ENCODE peak calls at places on chromosome 18, in ten cellular contexts. One of them, this sample, is unnamed.

GRCh38 chr18:24112874-24113615 is 25.8 kb upstream of the CABYR start:
- DNase-seq in CD8-positive, alpha-beta T cell: no peak
- DNase-seq in epithelial cell of esophagus: peak; percentile 67
- DNase-seq in Panc1: no peak
- DNase-seq in GM12878: no peak
- DNase-seq in OCI-LY7: no peak
- DNase-seq in astrocyte of the spinal cord: peak; percentile 71
- DNase-seq in body of pancreas: peak; percentile 72
- DNase-seq in fibroblast of pulmonary artery: no peak
- DNase-seq in hepatocyte: peak; percentile 77
- DNase-seq in this sample: no peak

GRCh38 chr18:74353169-74353775 is 37.6 kb downstream of the C18orf63 start:
- DNase-seq in CD8-positive, alpha-beta T cell: peak; percentile 37
- DNase-seq in epithelial cell of esophagus: peak; percentile 79
- DNase-seq in Panc1: peak; percentile 59
- DNase-seq in GM12878: peak; percentile 24
- DNase-seq in OCI-LY7: peak; percentile 12
- DNase-seq in astrocyte of the spinal cord: peak; percentile 66
- DNase-seq in body of pancreas: peak; percentile 66
- DNase-seq in fibroblast of pulmonary artery: peak; percentile 88
- DNase-seq in hepatocyte: peak; percentile 82
- DNase-seq in this sample: peak; percentile 88

GRCh38 chr18:22155584-22155983 is 13.8 kb upstream of the GATA6 start:
- DNase-seq in CD8-positive, alpha-beta T cell: no peak
- DNase-seq in epithelial cell of esophagus: no peak
- DNase-seq in Panc1: no peak
- DNase-seq in GM12878: no peak
- DNase-seq in OCI-LY7: no peak
- DNase-seq in astrocyte of the spinal cord: no peak
- DNase-seq in body of pancreas: no peak
- DNase-seq in fibroblast of pulmonary artery: no peak
- DNase-seq in hepatocyte: no peak
- DNase-seq in this sample: no peak

GRCh38 chr18:55634545-55634944 is 46.6 kb upstream of the TCF4 start:
- DNase-seq in CD8-positive, alpha-beta T cell: no peak
- DNase-seq in epithelial cell of esophagus: peak; percentile 88
- DNase-seq in Panc1: no peak
- DNase-seq in GM12878: no peak
- DNase-seq in OCI-LY7: no peak
- DNase-seq in astrocyte of the spinal cord: peak; percentile 64
- DNase-seq in body of pancreas: no peak
- DNase-seq in fibroblast of pulmonary artery: peak; percentile 94
- DNase-seq in hepatocyte: no peak
- DNase-seq in this sample: peak; percentile 89

GRCh38 chr18:47215554-47216138 is 35.8 kb downstream of the SKOR2 start:
- DNase-seq in CD8-positive, alpha-beta T cell: no peak
- DNase-seq in epithelial cell of esophagus: peak; percentile 71
- DNase-seq in Panc1: no peak
- DNase-seq in GM12878: peak; percentile 3
- DNase-seq in OCI-LY7: peak; percentile 26
- DNase-seq in astrocyte of the spinal cord: peak; percentile 52
- DNase-seq in body of pancreas: peak; percentile 12
- DNase-seq in fibroblast of pulmonary artery: peak; percentile 72
- DNase-seq in hepatocyte: peak; percentile 78
- DNase-seq in this sample: peak; percentile 67

GRCh38 chr18:3346487-3346886 is 84.6 kb downstream of the MYL12B start:
- DNase-seq in CD8-positive, alpha-beta T cell: no peak
- DNase-seq in epithelial cell of esophagus: peak; percentile 72
- DNase-seq in Panc1: no peak
- DNase-seq in GM12878: no peak
- DNase-seq in OCI-LY7: no peak
- DNase-seq in astrocyte of the spinal cord: no peak
- DNase-seq in body of pancreas: no peak
- DNase-seq in fibroblast of pulmonary artery: no peak
- DNase-seq in hepatocyte: no peak
- DNase-seq in this sample: no peak

GRCh38 chr18:79943608-79944125 is 7.8 kb downstream of the SLC66A2 start:
- DNase-seq in CD8-positive, alpha-beta T cell: no peak
- DNase-seq in epithelial cell of esophagus: no peak
- DNase-seq in Panc1: no peak
- DNase-seq in GM12878: no peak
- DNase-seq in OCI-LY7: no peak
- DNase-seq in astrocyte of the spinal cord: no peak
- DNase-seq in body of pancreas: no peak
- DNase-seq in fibroblast of pulmonary artery: no peak
- DNase-seq in hepatocyte: no peak
- DNase-seq in this sample: no peak

GRCh38 chr18:9988665-9989064 is 74.8 kb downstream of the VAPA start:
- DNase-seq in CD8-positive, alpha-beta T cell: no peak
- DNase-seq in epithelial cell of esophagus: no peak
- DNase-seq in Panc1: no peak
- DNase-seq in GM12878: no peak
- DNase-seq in OCI-LY7: no peak
- DNase-seq in astrocyte of the spinal cord: no peak
- DNase-seq in body of pancreas: no peak
- DNase-seq in fibroblast of pulmonary artery: no peak
- DNase-seq in hepatocyte: no peak
- DNase-seq in this sample: no peak

DNA sequence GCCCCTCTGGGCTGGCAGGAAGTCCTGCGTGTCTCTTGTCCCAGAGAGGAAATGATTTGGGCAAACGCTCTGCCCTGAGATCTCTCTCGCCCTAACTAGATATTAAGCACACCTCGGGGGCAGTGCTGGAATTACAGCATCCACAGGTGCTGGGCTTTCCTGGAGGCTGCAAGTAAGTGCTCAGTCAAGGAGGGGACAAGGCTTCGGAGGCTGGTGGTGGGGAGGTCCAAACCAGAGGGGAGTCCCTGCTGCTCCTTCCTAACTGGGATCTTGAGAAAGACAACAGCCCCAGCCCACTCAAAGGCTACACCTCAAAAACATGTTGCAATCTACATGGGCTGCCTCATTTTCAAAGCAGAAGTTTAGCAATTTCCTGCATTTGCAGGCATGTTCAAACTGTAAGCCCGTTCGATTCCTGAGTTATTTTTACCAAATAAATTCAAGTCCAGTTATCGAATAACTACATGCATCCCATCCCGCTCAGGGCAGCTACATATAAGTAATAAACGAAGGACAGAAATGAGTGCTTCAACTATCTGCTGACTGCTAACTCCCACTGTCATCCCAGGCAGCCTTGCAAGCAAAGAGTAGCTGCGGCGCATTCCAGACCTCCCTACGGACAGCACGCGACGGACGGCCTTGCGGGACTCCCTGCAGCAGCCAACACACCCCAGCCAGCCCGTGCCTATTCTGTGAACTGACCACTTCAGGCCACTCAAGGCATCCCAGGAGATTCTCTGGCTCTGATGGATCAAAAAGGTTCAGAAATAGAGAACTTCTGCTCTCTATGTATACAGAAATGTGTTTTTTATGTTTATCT is 27.5 kb downstream of the ZNF516 start:
- DNase-seq in CD8-positive, alpha-beta T cell: no peak
- DNase-seq in epithelial cell of esophagus: no peak
- DNase-seq in Panc1: no peak
- DNase-seq in GM12878: no peak
- DNase-seq in OCI-LY7: no peak
- DNase-seq in astrocyte of the spinal cord: no peak
- DNase-seq in body of pancreas: no peak
- DNase-seq in fibroblast of pulmonary artery: peak; percentile 70
- DNase-seq in hepatocyte: no peak
- DNase-seq in this sample: peak; percentile 57
- H3K4me3 ChIP-seq in CD8-positive, alpha-beta T cell: peak overlapping the region; percentile 60
- H3K4me3 ChIP-seq in epithelial cell of esophagus: no peak overlapping the region
- H3K4me3 ChIP-seq in Panc1: no peak overlapping the region
- H3K4me3 ChIP-seq in GM12878: peak overlapping the region; percentile 8
- H3K4me3 ChIP-seq in OCI-LY7: no peak overlapping the region
- H3K4me3 ChIP-seq in astrocyte of the spinal cord: no peak overlapping the region
- H3K4me3 ChIP-seq in body of pancreas: no peak overlapping the region
- H3K4me3 ChIP-seq in fibroblast of pulmonary artery: peak overlapping the region; percentile 32
- H3K4me3 ChIP-seq in hepatocyte: no peak overlapping the region
- H3K4me3 ChIP-seq in this sample: peak overlapping the region; percentile 26

GRCh38 chr18:2108581-2108980 is 462.7 kb downstream of the METTL4 start:
- DNase-seq in CD8-positive, alpha-beta T cell: no peak
- DNase-seq in epithelial cell of esophagus: no peak
- DNase-seq in Panc1: no peak
- DNase-seq in GM12878: no peak
- DNase-seq in OCI-LY7: no peak
- DNase-seq in astrocyte of the spinal cord: peak; percentile 43
- DNase-seq in body of pancreas: no peak
- DNase-seq in fibroblast of pulmonary artery: no peak
- DNase-seq in hepatocyte: no peak
- DNase-seq in this sample: no peak

GRCh38 chr18:2102022-2102421 is 469.3 kb downstream of the METTL4 start:
- DNase-seq in CD8-positive, alpha-beta T cell: no peak
- DNase-seq in epithelial cell of esophagus: no peak
- DNase-seq in Panc1: no peak
- DNase-seq in GM12878: no peak
- DNase-seq in OCI-LY7: peak; percentile 27
- DNase-seq in astrocyte of the spinal cord: no peak
- DNase-seq in body of pancreas: no peak
- DNase-seq in fibroblast of pulmonary artery: no peak
- DNase-seq in hepatocyte: no peak
- DNase-seq in this sample: no peak

GRCh38 chr18:2103299-2103698 is 468.0 kb downstream of the METTL4 start:
- DNase-seq in CD8-positive, alpha-beta T cell: no peak
- DNase-seq in epithelial cell of esophagus: no peak
- DNase-seq in Panc1: no peak
- DNase-seq in GM12878: no peak
- DNase-seq in OCI-LY7: no peak
- DNase-seq in astrocyte of the spinal cord: no peak
- DNase-seq in body of pancreas: no peak
- DNase-seq in fibroblast of pulmonary artery: no peak
- DNase-seq in hepatocyte: no peak
- DNase-seq in this sample: no peak

GRCh38 chr18:2100694-2101213 is 470.6 kb downstream of the METTL4 start:
- DNase-seq in CD8-positive, alpha-beta T cell: no peak
- DNase-seq in epithelial cell of esophagus: no peak
- DNase-seq in Panc1: no peak
- DNase-seq in GM12878: no peak
- DNase-seq in OCI-LY7: no peak
- DNase-seq in astrocyte of the spinal cord: no peak
- DNase-seq in body of pancreas: no peak
- DNase-seq in fibroblast of pulmonary artery: no peak
- DNase-seq in hepatocyte: no peak
- DNase-seq in this sample: no peak

GRCh38 chr18:2104620-2105462 is 466.5 kb downstream of the METTL4 start:
- DNase-seq in CD8-positive, alpha-beta T cell: peak; percentile 6
- DNase-seq in epithelial cell of esophagus: peak; percentile 68
- DNase-seq in Panc1: peak; percentile 27
- DNase-seq in GM12878: no peak
- DNase-seq in OCI-LY7: peak; percentile 69
- DNase-seq in astrocyte of the spinal cord: peak; percentile 46
- DNase-seq in body of pancreas: peak; percentile 61
- DNase-seq in fibroblast of pulmonary artery: peak; percentile 65
- DNase-seq in hepatocyte: peak; percentile 56
- DNase-seq in this sample: peak; percentile 69
- TF ChIP-seq CTCF in CD8-positive, alpha-beta T cell: peak; percentile 40
- TF ChIP-seq CTCF in epithelial cell of esophagus: peak; percentile 85
- TF ChIP-seq CTCF in Panc1: peak; percentile 70
- TF ChIP-seq CTCF in GM12878: peak; percentile 67
- TF ChIP-seq CTCF in OCI-LY7: peak; percentile 89
- TF ChIP-seq CTCF in astrocyte of the spinal cord: peak; percentile 77
- TF ChIP-seq CTCF in body of pancreas: peak; percentile 55
- TF ChIP-seq CTCF in fibroblast of pulmonary artery: peak; percentile 80
- TF ChIP-seq CTCF in hepatocyte: peak; percentile 62
- TF ChIP-seq CTCF in this sample: peak; percentile 71

GRCh38 chr18:36446059-36446458 is 148.5 kb downstream of the FHOD3 start:
- DNase-seq in CD8-positive, alpha-beta T cell: no peak
- DNase-seq in epithelial cell of esophagus: peak; percentile 74
- DNase-seq in Panc1: no peak
- DNase-seq in GM12878: no peak
- DNase-seq in OCI-LY7: no peak
- DNase-seq in astrocyte of the spinal cord: no peak
- DNase-seq in body of pancreas: no peak
- DNase-seq in fibroblast of pulmonary artery: no peak
- DNase-seq in hepatocyte: no peak
- DNase-seq in this sample: peak; percentile 14

GRCh38 chr18:36442717-36443116 is 145.2 kb downstream of the FHOD3 start:
- DNase-seq in CD8-positive, alpha-beta T cell: no peak
- DNase-seq in epithelial cell of esophagus: no peak
- DNase-seq in Panc1: no peak
- DNase-seq in GM12878: no peak
- DNase-seq in OCI-LY7: no peak
- DNase-seq in astrocyte of the spinal cord: no peak
- DNase-seq in body of pancreas: no peak
- DNase-seq in fibroblast of pulmonary artery: no peak
- DNase-seq in hepatocyte: no peak
- DNase-seq in this sample: no peak

GRCh38 chr18:36440614-36441013 is 143.1 kb downstream of the FHOD3 start:
- DNase-seq in CD8-positive, alpha-beta T cell: no peak
- DNase-seq in epithelial cell of esophagus: no peak
- DNase-seq in Panc1: no peak
- DNase-seq in GM12878: no peak
- DNase-seq in OCI-LY7: no peak
- DNase-seq in astrocyte of the spinal cord: peak; percentile 33
- DNase-seq in body of pancreas: no peak
- DNase-seq in fibroblast of pulmonary artery: peak; percentile 35
- DNase-seq in hepatocyte: no peak
- DNase-seq in this sample: peak; percentile 36

GRCh38 chr18:36441872-36442271 is 144.4 kb downstream of the FHOD3 start:
- DNase-seq in CD8-positive, alpha-beta T cell: no peak
- DNase-seq in epithelial cell of esophagus: peak; percentile 50
- DNase-seq in Panc1: no peak
- DNase-seq in GM12878: no peak
- DNase-seq in OCI-LY7: no peak
- DNase-seq in astrocyte of the spinal cord: peak; percentile 58
- DNase-seq in body of pancreas: no peak
- DNase-seq in fibroblast of pulmonary artery: peak; percentile 82
- DNase-seq in hepatocyte: no peak
- DNase-seq in this sample: peak; percentile 62

DNA sequence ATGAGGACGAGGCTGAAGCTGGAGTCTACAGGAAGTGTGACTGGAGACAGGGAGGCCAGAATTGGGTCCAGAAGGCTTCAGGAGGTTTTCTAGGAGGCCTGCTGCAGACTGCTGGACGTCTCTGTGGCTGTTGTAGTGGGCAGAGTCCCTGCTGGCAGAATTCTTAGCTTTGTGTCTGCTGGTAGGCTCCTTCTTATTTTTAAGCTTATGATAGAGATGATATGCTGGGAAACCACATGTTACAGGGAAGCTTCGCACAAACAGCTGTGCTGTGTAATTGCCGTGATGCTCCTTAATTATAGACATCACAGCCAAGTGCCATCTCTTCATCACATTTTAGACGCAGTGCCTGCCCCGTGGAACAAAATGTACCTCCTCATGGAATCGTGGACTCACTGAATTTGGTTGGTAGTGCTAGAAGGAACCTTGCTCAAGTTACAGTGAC is 143.9 kb downstream of the FHOD3 start:
- DNase-seq in CD8-positive, alpha-beta T cell: no peak
- DNase-seq in epithelial cell of esophagus: no peak
- DNase-seq in Panc1: no peak
- DNase-seq in GM12878: no peak
- DNase-seq in OCI-LY7: no peak
- DNase-seq in astrocyte of the spinal cord: peak; percentile 20
- DNase-seq in body of pancreas: no peak
- DNase-seq in fibroblast of pulmonary artery: peak; percentile 38
- DNase-seq in hepatocyte: no peak
- DNase-seq in this sample: no peak
- H3K4me3 ChIP-seq in CD8-positive, alpha-beta T cell: no peak overlapping the region
- H3K4me3 ChIP-seq in epithelial cell of esophagus: no peak overlapping the region
- H3K4me3 ChIP-seq in Panc1: no peak overlapping the region
- H3K4me3 ChIP-seq in GM12878: no peak overlapping the region
- H3K4me3 ChIP-seq in OCI-LY7: no peak overlapping the region
- H3K4me3 ChIP-seq in astrocyte of the spinal cord: no peak overlapping the region
- H3K4me3 ChIP-seq in body of pancreas: no peak overlapping the region
- H3K4me3 ChIP-seq in fibroblast of pulmonary artery: no peak overlapping the region
- H3K4me3 ChIP-seq in hepatocyte: no peak overlapping the region
- H3K4me3 ChIP-seq in this sample: no peak overlapping the region

GRCh38 chr18:48953096-48953706 is 2.4 kb upstream of the SMAD7 start:
- DNase-seq in CD8-positive, alpha-beta T cell: no peak
- DNase-seq in epithelial cell of esophagus: no peak
- DNase-seq in Panc1: no peak
- DNase-seq in GM12878: no peak
- DNase-seq in OCI-LY7: no peak
- DNase-seq in astrocyte of the spinal cord: no peak
- DNase-seq in body of pancreas: no peak
- DNase-seq in fibroblast of pulmonary artery: no peak
- DNase-seq in hepatocyte: no peak
- DNase-seq in this sample: no peak

GRCh38 chr18:48952287-48953095 is 1.7 kb upstream of the SMAD7 start:
- DNase-seq in CD8-positive, alpha-beta T cell: peak; percentile 40
- DNase-seq in epithelial cell of esophagus: peak; percentile 77
- DNase-seq in Panc1: no peak
- DNase-seq in GM12878: no peak
- DNase-seq in OCI-LY7: peak; percentile 58
- DNase-seq in astrocyte of the spinal cord: peak; percentile 92
- DNase-seq in body of pancreas: peak; percentile 82
- DNase-seq in fibroblast of pulmonary artery: peak; percentile 83
- DNase-seq in hepatocyte: peak; percentile 94
- DNase-seq in this sample: peak; percentile 89

GRCh38 chr18:48950536-48951447 is at the start of gene SMAD7:
- DNase-seq in CD8-positive, alpha-beta T cell: no peak
- DNase-seq in epithelial cell of esophagus: no peak
- DNase-seq in Panc1: no peak
- DNase-seq in GM12878: no peak
- DNase-seq in OCI-LY7: peak; percentile 30
- DNase-seq in astrocyte of the spinal cord: peak; percentile 58
- DNase-seq in body of pancreas: peak; percentile 33
- DNase-seq in fibroblast of pulmonary artery: peak; percentile 41
- DNase-seq in hepatocyte: peak; percentile 41
- DNase-seq in this sample: peak; percentile 47

GRCh38 chr18:48949606-48950535 is 894 bp downstream of the SMAD7 start:
- DNase-seq in CD8-positive, alpha-beta T cell: no peak
- DNase-seq in epithelial cell of esophagus: peak; percentile 62
- DNase-seq in Panc1: no peak
- DNase-seq in GM12878: no peak
- DNase-seq in OCI-LY7: peak; percentile 54
- DNase-seq in astrocyte of the spinal cord: peak; percentile 53
- DNase-seq in body of pancreas: peak; percentile 47
- DNase-seq in fibroblast of pulmonary artery: peak; percentile 45
- DNase-seq in hepatocyte: peak; percentile 60
- DNase-seq in this sample: peak; percentile 60

DNA sequence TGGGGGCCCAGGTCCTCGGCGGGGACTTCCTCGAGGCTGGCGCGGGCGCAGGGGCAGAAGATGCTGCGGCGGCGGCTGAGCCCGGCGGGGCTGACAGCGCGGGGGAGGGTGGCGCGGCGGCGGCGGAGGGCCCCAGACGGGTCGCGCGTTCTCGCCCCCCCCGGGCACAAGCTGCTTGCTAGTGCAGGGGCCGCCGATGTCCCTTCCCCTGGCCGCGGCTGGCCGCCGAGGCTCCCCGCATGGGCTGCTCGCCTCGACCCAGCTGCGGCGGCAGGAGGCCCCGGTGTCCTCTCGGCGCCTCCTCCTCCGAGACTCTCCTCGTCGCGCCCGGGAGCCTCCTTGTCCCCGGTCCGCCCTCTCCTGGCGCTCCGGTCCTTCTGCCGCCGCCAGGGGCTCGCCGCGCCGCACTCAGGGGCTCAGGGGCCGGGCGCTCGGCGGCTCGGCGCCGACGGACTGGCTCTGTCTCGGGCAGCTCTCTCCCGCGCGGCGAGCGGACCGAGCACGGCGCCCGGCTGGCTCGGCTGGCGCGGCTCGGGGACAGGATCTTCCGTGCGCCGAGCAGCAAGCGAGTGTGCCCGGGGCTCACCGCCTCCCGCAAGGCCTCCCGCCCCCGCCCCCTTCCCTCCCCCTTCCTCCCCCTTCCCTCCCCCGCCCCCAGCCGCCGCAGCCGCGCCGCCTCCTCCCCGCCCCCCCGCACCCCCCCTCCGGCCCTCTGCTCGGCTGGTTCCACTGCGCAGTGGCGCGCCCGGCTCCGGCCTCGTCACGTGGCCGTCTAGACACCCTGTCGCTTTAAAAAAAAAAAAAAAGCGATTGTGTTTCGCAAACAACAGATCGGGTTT is 902 bp upstream of the SMAD7 start:
- DNase-seq in CD8-positive, alpha-beta T cell: peak; percentile 74
- DNase-seq in epithelial cell of esophagus: peak; percentile 90
- DNase-seq in Panc1: no peak
- DNase-seq in GM12878: no peak
- DNase-seq in OCI-LY7: peak; percentile 84
- DNase-seq in astrocyte of the spinal cord: peak; percentile 95
- DNase-seq in body of pancreas: peak; percentile 88
- DNase-seq in fibroblast of pulmonary artery: peak; percentile 92
- DNase-seq in hepatocyte: peak; percentile 96
- DNase-seq in this sample: peak; percentile 95
- TF ChIP-seq CTCF in CD8-positive, alpha-beta T cell: no peak
- TF ChIP-seq CTCF in epithelial cell of esophagus: peak; percentile 16
- TF ChIP-seq CTCF in Panc1: peak; percentile 22
- TF ChIP-seq CTCF in GM12878: peak; percentile 22
- TF ChIP-seq CTCF in OCI-LY7: peak; percentile 22
- TF ChIP-seq CTCF in astrocyte of the spinal cord: peak; percentile 37
- TF ChIP-seq CTCF in body of pancreas: no peak
- TF ChIP-seq CTCF in fibroblast of pulmonary artery: no peak
- TF ChIP-seq CTCF in hepatocyte: peak; percentile 23
- TF ChIP-seq CTCF in this sample: no peak

This sample was measured in cardiac fibroblast.